ENCODE peak calls at places on chromosomes 13 and 19, in four cellular contexts. D is sigmoid colon, F is endothelial cell of umbilical vein, O is Panc1. X is an unnamed sample. For H3K9me3, the result is how much of the 10 kb centered on the place peaks cover.

GRCh38 chr13:38498271-38498670 is 148.6 kb downstream of the UFM1 start:
- DNase-seq in D (no peak), O (no peak), F (no peak), X (no peak)

GRCh38 chr13:40984670-40985366 is 34.3 kb downstream of the ELF1 start:
- DNase-seq in D (no peak), O (no peak), F (peak), X (no peak)

GRCh38 chr19:19451429-19452240 is 46.2 kb downstream of the GATAD2A start:
- DNase-seq in F (no peak), D (no peak), O (no peak), X (no peak)

GRCh38 chr13:29369060-29369743 is 226.3 kb downstream of the SLC7A1 start:
- DNase-seq in F (peak), D (no peak), O (no peak), X (no peak)

GRCh38 chr13:90857921-90858320 is 489.6 kb upstream of the MIR17HG start:
- DNase-seq in O (no peak), D (no peak), F (no peak), X (no peak)

GRCh38 chr13:75101997-75102720 is 379.8 kb downstream of the TBC1D4 start:
- DNase-seq in F (peak), O (no peak), D (no peak), X (no peak)

GRCh38 chr19:5891938-5892771 is 11.4 kb downstream of the NDUFA11 start:
- DNase-seq in F (peak), O (no peak), D (no peak), X (no peak)

GRCh38 chr13:25051065-25051464 is 44.9 kb upstream of the PABPC3 start:
- DNase-seq in F (no peak), O (no peak), D (no peak), X (no peak)

GRCh38 chr19:33496496-33496895 is 25.1 kb downstream of the PEPD start:
- DNase-seq in D (peak), O (no peak), F (no peak), X (no peak)

DNA sequence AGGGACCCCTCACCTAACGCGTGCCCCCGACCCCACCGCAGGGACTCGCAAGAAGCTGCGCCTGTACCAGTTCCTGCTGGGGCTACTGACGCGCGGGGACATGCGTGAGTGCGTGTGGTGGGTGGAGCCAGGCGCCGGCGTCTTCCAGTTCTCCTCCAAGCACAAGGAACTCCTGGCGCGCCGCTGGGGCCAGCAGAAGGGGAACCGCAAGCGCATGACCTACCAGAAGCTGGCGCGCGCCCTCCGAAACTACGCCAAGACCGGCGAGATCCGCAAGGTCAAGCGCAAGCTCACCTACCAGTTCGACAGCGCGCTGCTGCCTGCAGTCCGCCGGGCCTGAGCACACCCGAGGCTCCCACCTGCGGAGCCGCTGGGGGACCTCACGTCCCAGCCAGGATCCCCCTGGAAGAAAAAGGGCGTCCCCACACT is 4.7 kb upstream of the MYBPC2 start:
- DNase-seq in O (no peak), D (peak), F (peak), X (peak)
- H3K4me3 ChIP-seq in O (peak), D (no peak), F (no peak), X (peak)

GRCh38 chr13:77800219-77800618 is 102.7 kb downstream of the SLAIN1 start:
- DNase-seq in O (no peak), D (no peak), F (no peak), X (no peak)
- TF ChIP-seq POLR2AphosphoS5 in O (no peak), D (no peak), F (no peak), X (no peak)

GRCh38 chr19:23561341-23561740 is 125.7 kb downstream of the ZNF675 start:
- DNase-seq in F (no peak), D (no peak), O (no peak), X (no peak)

GRCh38 chr19:23554548-23554947 is 132.5 kb downstream of the ZNF675 start:
- DNase-seq in O (no peak), F (no peak), D (no peak), X (no peak)

GRCh38 chr19:23560051-23560450 is 127.0 kb downstream of the ZNF675 start:
- DNase-seq in O (no peak), F (no peak), D (no peak), X (no peak)

GRCh38 chr19:23558541-23558940 is 128.5 kb downstream of the ZNF675 start:
- DNase-seq in D (no peak), O (no peak), F (no peak), X (no peak)

DNA sequence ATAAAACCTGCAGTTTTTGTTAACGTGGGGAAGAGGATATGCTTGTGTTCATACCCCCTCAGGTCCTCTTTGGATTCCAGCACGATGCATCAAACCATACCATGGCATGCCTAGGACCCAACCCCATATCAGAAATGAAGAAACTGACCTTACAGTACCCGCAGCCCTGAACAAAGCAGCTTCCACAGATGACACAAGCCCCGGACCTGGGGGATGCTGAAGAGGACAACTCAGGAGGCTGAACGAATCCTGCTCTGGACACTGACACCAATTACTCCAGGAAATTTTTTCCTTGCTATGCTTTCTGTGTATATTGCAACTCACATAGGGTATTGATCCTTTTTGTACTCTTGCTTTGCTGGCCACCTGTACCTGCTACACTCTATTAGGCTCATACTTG is 129.6 kb downstream of the ZNF675 start:
- DNase-seq in O (no peak), D (no peak), F (no peak), X (no peak)
- H3K9me3 ChIP-seq in O (under half), D (under half), F (under half), X (under half)

GRCh38 chr13:44433863-44434262 is 60.2 kb downstream of the SERP2 start:
- DNase-seq in D (no peak), O (no peak), F (no peak), X (no peak)
- H3K4me3 ChIP-seq in D (peak), O (peak), F (no peak), X (peak)

GRCh38 chr13:59442946-59443345 is 720.8 kb downstream of the DIAPH3 start:
- DNase-seq in F (peak), O (no peak), D (no peak), X (no peak)

GRCh38 chr13:59439776-59440428 is 723.8 kb downstream of the DIAPH3 start:
- DNase-seq in D (no peak), O (no peak), F (no peak), X (no peak)

GRCh38 chr13:59444210-59444857 is 719.4 kb downstream of the DIAPH3 start:
- DNase-seq in D (no peak), F (no peak), O (no peak), X (no peak)

GRCh38 chr13:59441596-59442280 is 722.0 kb downstream of the DIAPH3 start:
- DNase-seq in F (no peak), O (no peak), D (no peak), X (no peak)

DNA sequence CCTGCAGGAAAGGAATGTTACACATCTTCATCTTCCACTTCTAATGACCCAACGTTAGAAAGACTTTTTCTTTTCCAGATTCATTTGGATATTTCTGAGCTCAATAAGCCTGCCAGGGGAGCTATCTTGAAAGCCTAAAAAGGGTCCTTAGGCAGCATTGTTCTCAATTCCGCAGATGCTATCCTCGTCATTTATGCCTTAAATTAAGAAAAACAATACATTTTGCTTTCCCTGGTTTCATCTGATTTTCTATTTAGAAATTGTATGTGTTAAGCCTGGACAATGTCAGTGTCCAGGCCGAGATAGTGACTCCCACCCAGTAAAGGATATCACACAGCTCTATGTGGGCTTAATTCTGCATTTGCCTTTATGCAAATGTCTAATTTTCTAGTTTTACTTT is 721.3 kb downstream of the DIAPH3 start:
- DNase-seq in D (no peak), F (no peak), O (no peak), X (no peak)
- TF ChIP-seq POLR2AphosphoS5 in D (no peak), F (no peak), O (no peak), X (no peak)

GRCh38 chr19:58118979-58119733 is 21.1 kb upstream of the ZSCAN18 start:
- DNase-seq in D (no peak), F (no peak), O (no peak), X (no peak)
- H3K9me3 ChIP-seq in D (half or more), F (under half), O (half or more), X (half or more)

X was measured in breast epithelium.